ENCODE peak calls at places on chromosomes 7 and 10, in ten cellular contexts. T, P, C, G, Y, M, V, H, I and W are unnamed samples.

GRCh38 chr10:115956225-115957009 is 316.6 kb downstream of the GFRA1 start:
- DNase-seq in Y (no peak), G (peak), V (no peak), C (no peak), H (no peak), M (no peak), P (no peak), T (no peak), I (no peak), W (no peak)

GRCh38 chr7:2632717-2633537 is 1.1 kb downstream of the TTYH3 start:
- DNase-seq in C (peak), I (peak), G (peak), P (peak), M (no peak), H (peak), V (peak), T (peak), Y (peak), W (no peak)

GRCh38 chr7:142581341-142581740 is 167.9 kb upstream of the PRSS1 start:
- DNase-seq in G (peak), V (peak), C (peak), T (no peak), I (no peak), P (peak), M (no peak), Y (peak), H (peak), W (no peak)

GRCh38 chr7:47228386-47229014 is 353.4 kb downstream of the TNS3 start:
- DNase-seq in I (no peak), M (no peak), T (no peak), C (no peak), V (no peak), H (no peak), Y (no peak), P (peak), G (peak), W (peak)

GRCh38 chr7:135602304-135602703 is 44.6 kb downstream of the NUP205 start:
- DNase-seq in G (no peak), C (no peak), V (peak), M (no peak), H (peak), Y (no peak), T (no peak), I (no peak), P (no peak), W (peak)

GRCh38 chr7:94656925-94657731 is 1.2 kb upstream of the SGCE start:
- DNase-seq in V (no peak), P (peak), T (no peak), H (no peak), C (peak), Y (peak), I (no peak), G (peak), M (no peak), W (no peak)

GRCh38 chr10:114956466-114956865 is 18.5 kb downstream of the TRUB1 start:
- DNase-seq in V (peak), H (peak), I (no peak), P (peak), C (no peak), G (no peak), M (no peak), Y (no peak), T (no peak), W (no peak)

GRCh38 chr10:65416094-65416493 is 1509.7 kb upstream of the LRRTM3 start:
- DNase-seq in T (no peak), V (no peak), I (no peak), M (no peak), P (no peak), Y (no peak), H (no peak), C (no peak), G (no peak), W (no peak)

GRCh38 chr10:75110006-75110632 is 1.3 kb upstream of the SAMD8 start:
- DNase-seq in H (no peak), Y (no peak), V (no peak), C (no peak), P (peak), G (no peak), T (no peak), I (no peak), M (no peak), W (no peak)

GRCh38 chr10:108307925-108308312 is 1143.4 kb upstream of the SORCS1 start:
- DNase-seq in M (no peak), T (no peak), Y (no peak), G (no peak), C (no peak), I (no peak), H (no peak), V (no peak), P (no peak), W (no peak)

GRCh38 chr7:121113288-121113687 is 124.8 kb downstream of the CPED1 start:
- DNase-seq in Y (no peak), C (no peak), T (no peak), M (no peak), V (peak), H (peak), G (peak), I (no peak), P (no peak), W (no peak)

GRCh38 chr10:87541114-87541513 is 36.4 kb downstream of the MINPP1 start:
- DNase-seq in H (no peak), T (no peak), M (no peak), V (no peak), I (no peak), C (no peak), G (peak), Y (no peak), P (no peak), W (no peak)

GRCh38 chr10:23195846-23196200 is 3.7 kb downstream of the PTF1A start:
- DNase-seq in P (no peak), H (no peak), V (no peak), C (no peak), T (no peak), G (no peak), Y (no peak), M (no peak), I (no peak), W (no peak)

GRCh38 chr10:126321455-126321854 is 66.8 kb downstream of the ADAM12 start:
- DNase-seq in G (no peak), T (no peak), H (no peak), V (no peak), Y (no peak), I (no peak), C (no peak), P (no peak), M (no peak), W (no peak)

GRCh38 chr10:14074062-14074884 is 256.5 kb downstream of the FRMD4A start:
- DNase-seq in M (peak), I (no peak), T (no peak), C (no peak), H (peak), V (peak), Y (no peak), P (no peak), G (peak), W (peak)

GRCh38 chr7:80729586-80730320 is 91.3 kb downstream of the CD36 start:
- DNase-seq in V (peak), Y (no peak), H (peak), C (no peak), I (no peak), P (no peak), G (peak), M (peak), T (no peak), W (no peak)

GRCh38 chr10:113431807-113432206 is 121.0 kb upstream of the HABP2 start:
- DNase-seq in M (no peak), G (no peak), C (no peak), H (no peak), Y (no peak), P (no peak), I (no peak), V (no peak), T (no peak), W (no peak)

GRCh38 chr7:76396039-76396732 is 13.3 kb downstream of the SSC4D start:
- DNase-seq in C (no peak), G (no peak), P (no peak), V (no peak), I (no peak), Y (no peak), M (no peak), T (peak), H (no peak), W (peak)

GRCh38 chr10:30432631-30433285 is 1.2 kb upstream of the MAP3K8 start:
- DNase-seq in Y (no peak), V (no peak), I (no peak), P (no peak), T (no peak), M (no peak), G (no peak), H (no peak), C (peak), W (peak)

GRCh38 chr7:139745330-139746143 is 32.3 kb downstream of the HIPK2 start:
- DNase-seq in H (peak), M (no peak), C (no peak), Y (peak), V (peak), I (no peak), P (no peak), G (no peak), T (no peak), W (no peak)

GRCh38 chr10:11827006-11827405 is 3.9 kb downstream of the PROSER2 start:
- DNase-seq in C (no peak), T (no peak), P (no peak), I (no peak), M (no peak), G (no peak), Y (no peak), V (no peak), H (no peak), W (no peak)

GRCh38 chr10:120732643-120733313 is 118.4 kb upstream of the WDR11 start:
- DNase-seq in T (no peak), V (no peak), Y (no peak), H (no peak), G (peak), C (no peak), P (no peak), I (no peak), M (no peak), W (no peak)

GRCh38 chr10:7788640-7789335 is 811 bp downstream of the ATP5F1C start:
- DNase-seq in P (no peak), Y (no peak), V (no peak), I (no peak), H (no peak), M (no peak), T (no peak), C (no peak), G (peak), W (peak)

GRCh38 chr10:5292196-5292735 is 72.5 kb upstream of the UCN3 start:
- DNase-seq in C (no peak), P (peak), V (no peak), G (no peak), Y (peak), I (no peak), H (no peak), T (no peak), M (no peak), W (no peak)

GRCh38 chr10:133134411-133135115 is 25.5 kb upstream of the KNDC1 start:
- DNase-seq in G (no peak), H (no peak), I (no peak), Y (peak), V (peak), M (no peak), P (no peak), T (no peak), C (no peak), W (no peak)

GRCh38 chr7:30896783-30897617 is 14.7 kb upstream of the AQP1 start:
- DNase-seq in M (no peak), Y (no peak), I (no peak), T (no peak), V (no peak), H (no peak), P (no peak), C (no peak), G (no peak), W (no peak)

GRCh38 chr7:100825760-100826545 is 1.4 kb downstream of the EPHB4 start:
- DNase-seq in I (no peak), C (no peak), Y (no peak), T (no peak), G (peak), H (peak), P (no peak), M (peak), V (peak), W (no peak)

GRCh38 chr10:72272689-72273409 is 875 bp upstream of the DDIT4 start:
- DNase-seq in V (peak), I (peak), H (peak), P (peak), M (peak), T (peak), Y (peak), G (peak), C (peak), W (peak)

GRCh38 chr7:155371884-155372781 is 74.5 kb downstream of the INSIG1 start:
- DNase-seq in P (peak), M (no peak), Y (no peak), T (no peak), C (peak), I (no peak), H (no peak), G (no peak), V (no peak), W (no peak)

GRCh38 chr7:102823715-102824114 is 74.9 kb downstream of the FAM185A start:
- DNase-seq in P (no peak), H (no peak), Y (no peak), I (no peak), G (no peak), T (no peak), M (no peak), C (no peak), V (no peak), W (no peak)

GRCh38 chr10:79404231-79404609 is 41.2 kb downstream of the ZCCHC24 start:
- DNase-seq in P (no peak), G (peak), V (peak), Y (no peak), M (peak), I (no peak), C (no peak), H (peak), T (no peak), W (no peak)

GRCh38 chr10:15310776-15311175 is 60.3 kb downstream of the FAM171A1 start:
- DNase-seq in C (no peak), T (no peak), H (no peak), V (no peak), P (no peak), M (no peak), I (no peak), Y (no peak), G (no peak), W (no peak)